ENCODE peak calls at places on chromosomes 11 and 22, in four cellular contexts. U, V, D and G are unnamed samples.

GRCh38 chr22:32165692-32166091 is 6.6 kb upstream of the C22orf42 start:
- DNase-seq in U (no peak), V (no peak), D (no peak), G (no peak)

GRCh38 chr22:42353883-42354727 is 78.1 kb downstream of the NFAM1 start:
- DNase-seq in U (no peak), V (no peak), D (peak), G (no peak)

GRCh38 chr22:47474464-47474863 is 712.0 kb downstream of the TBC1D22A start:
- DNase-seq in U (no peak), V (no peak), D (no peak), G (no peak)

GRCh38 chr22:27438271-27438980 is 363.1 kb downstream of the MN1 start:
- DNase-seq in U (peak), V (no peak), D (no peak), G (peak)

GRCh38 chr22:42799462-42800405 is 57.3 kb downstream of the ARFGAP3 start:
- DNase-seq in U (peak), V (no peak), D (no peak), G (no peak)

GRCh38 chr11:88552377-88553029 is 215.0 kb upstream of the CTSC start:
- DNase-seq in U (peak), V (peak), D (peak), G (peak)

GRCh38 chr11:90250970-90251369 is 28.1 kb upstream of the CHORDC1 start:
- DNase-seq in U (no peak), V (no peak), D (no peak), G (no peak)

GRCh38 chr11:56396047-56396446 is 16.4 kb upstream of the OR5AL1 start:
- DNase-seq in U (no peak), V (no peak), D (no peak), G (no peak)

GRCh38 chr11:120109531-120109930 is 28.4 kb downstream of the TRIM29 start:
- DNase-seq in U (no peak), V (no peak), D (no peak), G (no peak)

GRCh38 chr11:128627666-128628342 is 40.4 kb upstream of the ETS1 start:
- DNase-seq in U (no peak), V (no peak), D (no peak), G (no peak)

GRCh38 chr11:61587951-61588695 is 7.2 kb upstream of the SYT7 start:
- DNase-seq in U (peak), V (peak), D (no peak), G (no peak)

GRCh38 chr22:36383110-36383581 is 4.6 kb downstream of the MYH9 start:
- DNase-seq in U (no peak), V (no peak), D (peak), G (peak)

GRCh38 chr11:106763516-106763915 is 254.8 kb downstream of the GUCY1A2 start:
- DNase-seq in U (no peak), V (no peak), D (no peak), G (no peak)

GRCh38 chr22:25716637-25717036 is 25.4 kb upstream of the MYO18B start:
- DNase-seq in U (no peak), V (no peak), D (no peak), G (no peak)

GRCh38 chr11:34809191-34810106 is 106.7 kb downstream of the APIP start:
- DNase-seq in U (no peak), V (no peak), D (peak), G (peak)

GRCh38 chr22:29083576-29084566 is 11.0 kb downstream of the KREMEN1 start:
- DNase-seq in U (no peak), V (no peak), D (peak), G (no peak)

GRCh38 chr11:132064987-132065620 is 694.7 kb downstream of the NTM start:
- DNase-seq in U (peak), V (no peak), D (peak), G (peak)

GRCh38 chr11:68008381-68009337 is 1.5 kb upstream of the ALDH3B1 start:
- DNase-seq in U (no peak), V (no peak), D (no peak), G (no peak)

GRCh38 chr11:61791737-61792309 is 576 bp downstream of the TMEM258 start:
- DNase-seq in U (peak), V (peak), D (peak), G (peak)

GRCh38 chr11:72602250-72602904 is 71.8 kb downstream of the PDE2A start:
- DNase-seq in U (no peak), V (no peak), D (no peak), G (no peak)

GRCh38 chr22:27238935-27239510 is 562.5 kb downstream of the MN1 start:
- DNase-seq in U (peak), V (no peak), D (peak), G (peak)

GRCh38 chr11:83120328-83120727 is 36.6 kb upstream of the PCF11 start:
- DNase-seq in U (no peak), V (no peak), D (no peak), G (peak)

GRCh38 chr11:117686711-117687110 is 110.3 kb downstream of the DSCAML1 start:
- DNase-seq in U (no peak), V (no peak), D (no peak), G (no peak)

GRCh38 chr22:45069925-45070324 is 60.1 kb upstream of the PHF21B start:
- DNase-seq in U (no peak), V (no peak), D (no peak), G (no peak)

GRCh38 chr11:2515401-2516275 is 70.8 kb downstream of the KCNQ1 start:
- DNase-seq in U (peak), V (no peak), D (no peak), G (no peak)

GRCh38 chr11:3037041-3037944 is 19.9 kb downstream of the CARS1 start:
- DNase-seq in U (peak), V (peak), D (peak), G (peak)

GRCh38 chr11:123258877-123259276 is 63.8 kb upstream of the CLMP start:
- DNase-seq in U (no peak), V (no peak), D (no peak), G (no peak)

GRCh38 chr22:28909375-28909774 is 26.0 kb downstream of the ZNRF3 start:
- DNase-seq in U (peak), V (no peak), D (no peak), G (peak)

GRCh38 chr11:44936527-44936926 is 14.2 kb downstream of the TP53I11 start:
- DNase-seq in U (peak), V (peak), D (peak), G (peak)

GRCh38 chr22:48378673-48379072 is 1449.0 kb downstream of the BRD1 start:
- DNase-seq in U (no peak), V (no peak), D (no peak), G (no peak)

GRCh38 chr11:1837171-1838076 is 1.4 kb upstream of the TNNI2 start:
- DNase-seq in U (peak), V (no peak), D (peak), G (peak)

GRCh38 chr22:36807627-36808026 is 9.2 kb downstream of the PVALB start:
- DNase-seq in U (no peak), V (no peak), D (no peak), G (no peak)

DNA sequence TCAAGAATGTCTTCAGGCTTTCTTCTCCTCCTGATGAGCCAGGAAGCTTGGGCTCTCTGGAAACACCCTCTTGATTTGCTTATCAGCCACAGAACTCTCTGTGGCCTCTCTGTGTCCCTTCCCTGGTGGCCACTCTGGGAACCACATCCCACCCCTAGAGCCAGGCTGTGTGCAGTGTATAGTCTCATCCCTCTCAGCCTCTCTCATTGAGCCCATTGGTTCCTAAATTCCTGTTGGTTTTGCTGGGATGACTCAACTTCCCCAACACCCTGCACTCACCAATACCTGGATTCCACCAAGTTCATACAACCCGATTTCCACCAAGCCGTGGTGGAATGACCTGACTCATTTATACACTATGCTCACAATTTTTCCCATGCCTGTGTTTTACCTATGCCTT is 5.2 kb downstream of the IRAG1 start:
- DNase-seq in U (no peak), V (peak), D (no peak), G (peak)
- TF ChIP-seq CTCF in U (peak), V (peak), D (peak), G (peak)

GRCh38 chr11:21933095-21933494 is 259.8 kb upstream of the ANO5 start:
- DNase-seq in U (no peak), V (no peak), D (no peak), G (no peak)
- TF ChIP-seq CTCF in U (no peak), V (no peak), D (peak), G (peak)

GRCh38 chr11:27703453-27703852 is 3.2 kb upstream of the BDNF start:
- DNase-seq in U (no peak), V (no peak), D (peak), G (peak)
- TF ChIP-seq CTCF in U (no peak), V (no peak), D (peak), G (no peak)

GRCh38 chr11:64128255-64129006 is 37.5 kb downstream of the MACROD1 start:
- DNase-seq in U (no peak), V (no peak), D (no peak), G (no peak)

GRCh38 chr11:64129403-64129802 is 36.5 kb downstream of the MACROD1 start:
- DNase-seq in U (no peak), V (no peak), D (no peak), G (no peak)

GRCh38 chr11:64125676-64126075 is 40.2 kb downstream of the MACROD1 start:
- DNase-seq in U (no peak), V (no peak), D (no peak), G (no peak)

GRCh38 chr11:64126796-64127195 is 39.1 kb downstream of the MACROD1 start:
- DNase-seq in U (no peak), V (no peak), D (no peak), G (no peak)

DNA sequence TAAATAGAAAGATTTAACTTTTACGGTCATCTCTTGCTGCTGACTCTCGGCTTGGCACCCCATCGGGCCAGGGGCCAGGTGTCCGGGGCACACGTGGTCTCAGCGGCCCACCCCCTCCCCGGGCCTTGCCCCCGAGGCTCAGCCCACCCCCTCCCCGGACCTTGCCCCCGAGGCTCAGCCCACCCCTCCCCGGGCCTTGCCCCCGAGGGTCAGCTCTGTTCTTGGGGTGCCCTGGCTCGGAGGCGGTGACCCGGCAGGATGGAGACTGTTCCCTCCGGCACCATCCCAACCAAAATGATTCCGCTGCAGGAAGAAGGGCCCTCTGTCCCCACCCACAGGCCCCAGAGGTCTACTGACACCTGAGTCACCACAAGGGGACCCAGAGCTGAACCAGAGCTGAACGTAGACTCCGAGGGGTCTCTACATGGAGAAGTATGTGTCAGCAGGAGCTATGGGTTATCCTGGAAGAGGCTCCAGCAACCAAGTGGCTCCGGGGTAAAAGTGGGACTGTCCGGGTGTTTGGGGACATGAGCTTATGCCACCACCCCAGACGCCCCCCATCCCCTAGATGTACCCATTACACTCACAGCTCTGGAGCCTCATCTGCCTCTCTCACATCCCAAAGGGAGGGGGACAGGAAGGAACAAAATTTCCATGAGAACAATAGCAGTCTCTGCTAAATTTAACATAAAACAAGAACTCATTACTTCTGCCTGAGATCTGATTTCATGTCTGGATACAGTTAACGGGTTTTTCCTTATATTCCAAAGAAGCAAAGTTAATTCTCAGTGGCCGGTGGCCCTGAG is 38.4 kb downstream of the MACROD1 start:
- DNase-seq in U (no peak), V (no peak), D (no peak), G (no peak)
- TF ChIP-seq CTCF in U (no peak), V (no peak), D (no peak), G (no peak)

GRCh38 chr11:126968915-126969314 is 31.7 kb downstream of the KIRREL3 start:
- DNase-seq in U (peak), V (no peak), D (no peak), G (no peak)
- TF ChIP-seq CTCF in U (no peak), V (no peak), D (no peak), G (no peak)